ENCODE peak calls at places on chromosomes 11 and 22, in eight cellular contexts. V is heart right ventricle, A is aorta, P is retina, U is astrocyte of the hippocampus, E is brain microvascular endothelial cell, N is NCI-H1105 treated with DMSO at 0.1 percent for 48 hours, X is AG09309. W is an unnamed sample.

GRCh38 chr11:67179892-67180490 is 60.9 kb downstream of the KDM2A start:
- DNase-seq in V (no peak), A (no peak), P (no peak), U (peak), E (no peak), N (no peak), X (no peak), W (no peak)

GRCh38 chr11:110069158-110069737 is 23.9 kb upstream of the ZC3H12C start:
- DNase-seq in V (peak), A (peak), P (no peak), U (peak), E (peak), N (no peak), X (no peak), W (peak)

GRCh38 chr22:17980638-17981051 is 43.7 kb downstream of the MICAL3 start:
- DNase-seq in V (peak), A (no peak), P (peak), U (no peak), E (no peak), N (no peak), X (no peak), W (no peak)

GRCh38 chr22:47201186-47201995 is 438.9 kb downstream of the TBC1D22A start:
- DNase-seq in V (no peak), A (no peak), P (no peak), U (no peak), E (no peak), N (no peak), X (no peak), W (no peak)

GRCh38 chr11:9103542-9104276 is 12.3 kb upstream of the SCUBE2 start:
- DNase-seq in V (no peak), A (no peak), P (no peak), U (no peak), E (no peak), N (no peak), X (no peak), W (no peak)

GRCh38 chr11:114296190-114296978 is at the start of gene NNMT:
- DNase-seq in V (peak), A (peak), P (no peak), U (peak), E (peak), N (no peak), X (peak), W (no peak)

GRCh38 chr11:68256331-68256741 is 15.4 kb downstream of the C11orf24 start:
- DNase-seq in V (peak), A (no peak), P (no peak), U (peak), E (peak), N (no peak), X (no peak), W (no peak)

GRCh38 chr11:65066805-65067291 is 8.5 kb upstream of the NAALADL1 start:
- DNase-seq in V (no peak), A (no peak), P (no peak), U (no peak), E (no peak), N (no peak), X (no peak), W (peak)

GRCh38 chr11:73402834-73403185 is 26.6 kb downstream of the RELT start:
- DNase-seq in V (no peak), A (no peak), P (no peak), U (no peak), E (no peak), N (no peak), X (no peak), W (peak)

GRCh38 chr11:29616611-29617010 is 400.2 kb downstream of the KCNA4 start:
- DNase-seq in V (no peak), A (no peak), P (no peak), U (peak), E (peak), N (no peak), X (no peak), W (no peak)

GRCh38 chr11:70577258-70577603 is 178.9 kb downstream of the CTTN start:
- DNase-seq in V (no peak), A (no peak), P (no peak), U (no peak), E (no peak), N (no peak), X (no peak), W (no peak)

GRCh38 chr11:14075118-14075601 is 112.6 kb downstream of the SPON1 start:
- DNase-seq in V (no peak), A (no peak), P (no peak), U (peak), E (no peak), N (no peak), X (peak), W (no peak)

GRCh38 chr11:69447786-69448185 is 33.7 kb upstream of the LINC01488 start:
- DNase-seq in V (no peak), A (peak), P (no peak), U (peak), E (no peak), N (no peak), X (no peak), W (no peak)

GRCh38 chr11:78295991-78296930 is 107.5 kb downstream of the USP35 start:
- DNase-seq in V (no peak), A (no peak), P (peak), U (peak), E (peak), N (no peak), X (no peak), W (no peak)

GRCh38 chr11:73585834-73586575 is 11.9 kb downstream of the FAM168A start:
- DNase-seq in V (no peak), A (no peak), P (no peak), U (peak), E (peak), N (no peak), X (no peak), W (no peak)

W was measured in NCI-H510A treated with DMSO at 0.1 percent for 48 hours.